ENCODE peak calls at places on chromosomes 1 and 21, in five cellular contexts. T is lower lobe of right lung; W is brain microvascular endothelial cell; K is A673; I is CD4-positive, alpha-beta T cell. F is an unnamed sample. For H3K27me3, the result is how much of the 10 kb centered on the place peaks cover.

GRCh38 chr1:159900086-159900680 is at the start of gene CFAP45:
- DNase-seq in T (peak), K (peak), W (peak), I (no peak), F (no peak)

GRCh38 chr1:28246427-28246832 is 10.5 kb downstream of the ATP5IF1 start:
- DNase-seq in K (peak), W (no peak), T (no peak), I (no peak), F (no peak)

GRCh38 chr1:8816831-8817412 is 518 bp downstream of the RERE start:
- DNase-seq in I (peak), K (no peak), W (no peak), T (peak), F (no peak)

GRCh38 chr1:172849653-172850052 is 190.8 kb downstream of the FASLG start:
- DNase-seq in W (no peak), K (no peak), I (no peak), T (no peak), F (no peak)

GRCh38 chr1:247409869-247410544 is 6.0 kb upstream of the NLRP3 start:
- DNase-seq in I (no peak), T (no peak), K (no peak), W (no peak), F (no peak)

GRCh38 chr1:108200627-108201106 is 524 bp upstream of the SLC25A24 start:
- DNase-seq in K (peak), I (no peak), T (no peak), W (peak), F (peak)

GRCh38 chr1:151370211-151370911 is 2.1 kb downstream of the SELENBP1 start:
- DNase-seq in I (no peak), K (peak), W (no peak), T (peak), F (no peak)

GRCh38 chr21:17925000-17925610 is 105.9 kb upstream of the C21orf91 start:
- DNase-seq in T (no peak), K (peak), I (peak), W (peak), F (no peak)

GRCh38 chr21:30482130-30482529 is 2.0 kb upstream of the KRTAP19-1 start:
- DNase-seq in K (no peak), W (no peak), T (no peak), I (no peak), F (no peak)

GRCh38 chr1:234849824-234850223 is 239.8 kb upstream of the IRF2BP2 start:
- DNase-seq in W (peak), T (no peak), I (no peak), K (no peak), F (no peak)

GRCh38 chr1:209046058-209046417 is 537.5 kb upstream of the CAMK1G start:
- DNase-seq in K (no peak), T (no peak), W (no peak), I (no peak), F (no peak)

GRCh38 chr1:241842565-241842964 is 5.4 kb upstream of the EXO1 start:
- DNase-seq in I (no peak), T (no peak), K (no peak), W (peak), F (no peak)

GRCh38 chr1:6041432-6042062 is 4.1 kb upstream of the KCNAB2 start:
- DNase-seq in T (peak), K (peak), I (no peak), W (peak), F (no peak)

GRCh38 chr1:53826367-53826766 is 11.7 kb downstream of the NDC1 start:
- DNase-seq in W (no peak), K (no peak), I (no peak), T (no peak), F (no peak)

GRCh38 chr1:68010094-68010493 is 40.3 kb downstream of the DIRAS3 start:
- DNase-seq in W (no peak), T (no peak), K (peak), I (no peak), F (no peak)

GRCh38 chr1:183655562-183656075 is 2.5 kb upstream of the APOBEC4 start:
- DNase-seq in T (peak), I (peak), W (peak), K (peak), F (peak)

GRCh38 chr1:183223467-183223866 is 37.4 kb downstream of the LAMC2 start:
- DNase-seq in I (no peak), W (no peak), K (no peak), T (no peak), F (peak)

GRCh38 chr1:25501235-25502058 is 42.0 kb upstream of the LDLRAP1 start:
- DNase-seq in W (no peak), I (no peak), T (no peak), K (no peak), F (no peak)

GRCh38 chr1:13948851-13949490 is 249.0 kb downstream of the PRDM2 start:
- DNase-seq in T (no peak), W (no peak), K (peak), I (no peak), F (no peak)

GRCh38 chr1:13947658-13948057 is 247.7 kb downstream of the PRDM2 start:
- DNase-seq in I (no peak), T (no peak), K (no peak), W (no peak), F (no peak)

GRCh38 chr1:13950637-13951036 is 250.6 kb downstream of the PRDM2 start:
- DNase-seq in I (no peak), T (no peak), W (no peak), K (no peak), F (no peak)

GRCh38 chr1:13948396-13948795 is 248.4 kb downstream of the PRDM2 start:
- DNase-seq in T (no peak), I (no peak), W (no peak), K (no peak), F (no peak)

GRCh38 chr1:13949571-13949970 is 249.6 kb downstream of the PRDM2 start:
- DNase-seq in I (no peak), T (no peak), W (no peak), K (no peak), F (no peak)
- H3K27me3 ChIP-seq in I (under half), T (under half), W (under half), K (under half), F (under half)

DNA sequence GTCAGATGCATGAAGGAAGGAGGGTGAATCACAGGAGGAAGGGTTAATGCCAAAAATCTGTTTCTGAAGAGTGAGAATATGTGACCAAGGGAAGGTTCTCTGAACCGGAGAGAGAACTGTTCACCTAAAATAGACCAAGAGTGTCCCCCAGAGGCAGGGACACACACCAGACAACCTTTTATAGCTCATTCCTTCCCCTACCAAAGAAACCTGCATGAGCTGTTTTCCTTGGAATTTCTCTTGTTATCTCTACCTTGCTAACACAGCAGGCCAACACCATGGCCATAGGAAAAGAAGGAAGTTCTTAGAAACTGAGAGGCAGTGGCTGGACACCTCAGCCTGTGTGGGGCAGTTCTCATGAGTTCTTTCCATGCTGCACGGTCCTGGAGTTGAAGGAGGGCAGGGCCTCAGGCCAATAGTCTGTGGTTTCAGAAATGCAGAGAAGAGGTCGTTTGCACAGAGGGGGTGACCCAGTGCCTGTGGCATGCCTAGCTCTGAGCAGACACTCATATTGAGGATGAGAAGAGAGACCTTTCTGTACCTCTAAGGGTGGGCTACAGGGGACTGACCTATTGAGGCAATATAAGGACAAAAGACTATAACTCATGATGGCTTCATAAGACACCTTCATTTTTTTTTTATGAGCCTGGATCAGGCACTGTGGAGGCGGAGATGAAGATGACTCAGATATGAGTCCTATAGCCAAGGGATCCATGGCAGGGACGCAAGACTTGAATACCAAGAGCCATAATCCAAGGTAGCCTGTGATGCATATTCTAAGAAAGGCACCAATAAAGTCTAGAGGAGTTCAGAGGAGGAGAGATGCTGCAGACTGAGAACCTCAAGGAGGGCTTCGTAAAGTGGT is 39.4 kb downstream of the IGFN1 start:
- DNase-seq in I (no peak), K (no peak), T (no peak), W (peak), F (no peak)
- TF ChIP-seq CTCF in I (no peak), K (no peak), T (no peak), W (peak), F (peak)

DNA sequence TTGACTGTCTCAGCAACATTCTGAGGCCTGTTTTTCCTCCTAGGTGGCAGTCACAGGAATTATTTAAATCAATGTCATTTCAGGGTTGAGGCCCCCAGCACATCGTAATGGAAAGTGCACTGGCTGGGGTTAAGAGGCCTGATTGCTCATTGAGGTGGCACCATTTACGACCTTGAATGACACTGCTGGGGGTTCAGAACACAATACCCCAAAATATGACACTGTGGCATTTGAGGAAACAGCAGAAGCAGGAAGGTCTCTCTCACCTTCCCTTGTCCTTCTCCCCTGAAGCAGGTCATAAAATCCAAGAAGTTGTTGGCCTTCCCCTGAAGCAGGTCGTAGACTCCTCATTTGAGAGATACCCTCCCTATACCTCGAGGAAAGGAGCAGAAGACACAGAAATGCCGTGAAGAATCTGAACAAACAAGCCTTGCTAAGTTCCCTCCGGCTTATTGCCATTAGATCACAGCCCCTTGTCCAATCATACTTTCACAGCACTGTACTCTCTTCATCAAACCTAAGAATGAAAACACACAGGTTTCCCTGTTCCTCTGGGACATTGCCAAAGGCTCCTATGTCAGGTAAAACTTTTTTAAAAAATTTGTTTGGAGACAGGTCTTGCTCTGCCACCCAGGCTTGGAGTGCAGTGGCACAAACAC is 71.3 kb downstream of the S1PR1 start:
- DNase-seq in I (no peak), K (no peak), T (no peak), W (no peak), F (no peak)
- H3K27me3 ChIP-seq in I (under half), K (under half), T (under half), W (under half), F (under half)

DNA sequence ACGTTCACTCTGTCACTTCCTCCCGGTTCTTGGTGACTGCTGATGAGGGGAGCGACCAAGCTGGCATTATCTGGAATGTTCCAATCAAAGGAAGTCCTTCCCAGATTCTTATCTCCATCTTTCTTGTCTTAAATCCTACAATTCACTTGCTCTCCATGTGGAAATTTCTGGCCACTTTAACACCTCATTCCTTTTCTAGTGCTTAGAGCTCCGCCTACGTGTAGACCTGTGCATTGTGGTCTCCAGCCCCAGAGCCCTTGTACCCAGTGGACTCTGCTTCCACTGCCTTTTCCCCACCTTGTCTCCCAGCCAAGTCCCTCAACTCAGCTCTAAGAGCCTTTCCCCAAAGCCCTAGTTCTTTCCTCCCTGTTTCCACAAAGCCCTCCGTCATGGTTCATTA is 12.2 kb upstream of the KLHDC7A start:
- DNase-seq in W (no peak), T (no peak), K (no peak), I (no peak), F (no peak)
- TF ChIP-seq CTCF in W (no peak), T (no peak), K (no peak), I (no peak), F (no peak)

DNA sequence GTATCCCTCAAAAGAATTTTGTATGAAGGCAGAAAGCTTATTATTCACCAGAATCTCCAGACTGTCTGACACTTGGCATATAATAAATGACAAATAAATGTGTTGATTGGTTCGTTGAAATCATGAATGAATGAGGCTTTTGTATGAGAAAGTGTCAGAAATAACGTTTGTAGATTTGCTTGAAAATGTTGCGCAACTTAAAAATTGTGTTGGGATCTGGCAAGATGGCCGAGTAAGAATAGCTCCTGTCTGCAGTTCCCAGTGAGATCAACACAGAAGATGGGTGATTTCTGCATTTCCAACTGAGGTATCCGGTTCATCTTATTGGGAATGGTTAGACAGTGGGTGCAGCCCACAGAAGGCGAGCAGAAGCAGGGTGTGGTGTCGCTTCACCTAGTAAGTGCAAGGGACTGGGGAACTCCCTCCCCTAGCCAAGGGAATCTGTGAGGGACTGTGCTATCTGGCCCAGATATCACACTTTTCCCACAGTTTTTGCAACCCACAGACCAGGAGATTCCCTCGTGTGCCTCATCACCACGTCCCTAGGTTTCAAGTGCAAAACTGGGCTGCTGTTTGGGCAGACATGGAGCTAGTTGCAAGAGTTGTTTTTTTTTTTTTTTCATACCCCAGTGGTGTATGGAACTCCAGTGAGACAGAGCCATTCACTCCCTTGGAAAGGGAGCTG is 759.0 kb downstream of the LTN1 start:
- DNase-seq in W (no peak), T (no peak), I (no peak), K (no peak), F (no peak)
- H3K27me3 ChIP-seq in W (under half), T (under half), I (under half), K (under half), F (under half)

GRCh38 chr1:203351037-203351625 is at the start of gene FMOD:
- DNase-seq in I (no peak), K (no peak), T (no peak), W (no peak), F (no peak)
- TF ChIP-seq CTCF in I (no peak), K (peak), T (no peak), W (peak), F (peak)

GRCh38 chr1:205001101-205001620 is 41.9 kb upstream of the CNTN2 start:
- DNase-seq in T (no peak), W (no peak), K (no peak), I (no peak), F (no peak)
- H3K27me3 ChIP-seq in T (under half), W (under half), K (under half), I (under half), F (under half)

DNA sequence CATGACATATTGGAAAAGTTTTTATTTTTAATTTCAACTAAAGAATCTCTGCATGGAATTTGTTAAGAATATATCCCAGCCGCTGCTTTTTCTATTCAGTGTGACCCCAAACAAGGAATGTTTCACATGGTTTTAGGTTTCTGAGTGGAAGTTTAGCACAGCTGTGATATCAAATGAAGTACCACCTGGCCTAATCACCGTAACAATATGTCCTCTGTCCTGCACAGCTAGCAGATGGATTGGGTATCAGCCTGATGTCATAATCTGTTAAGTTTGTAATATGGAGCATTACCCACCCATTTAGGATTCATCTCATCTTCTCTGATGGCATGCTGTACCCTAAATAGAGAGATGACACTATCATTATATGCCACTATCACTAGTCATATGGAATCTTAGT is 963.7 kb upstream of the ADGRL2 start:
- DNase-seq in I (no peak), T (no peak), W (no peak), K (no peak), F (no peak)
- TF ChIP-seq CTCF in I (no peak), T (no peak), W (no peak), K (no peak), F (no peak)

F was measured in kidney epithelial cell.